ENCODE peak calls at places on chromosomes 2 and 18, in ten cellular contexts. S is right atrium auricular region; K is activated CD4-positive, CD25-positive, alpha-beta regulatory T cell; Y is HFFc6; Q is hippocampal formation; N is upper lobe of right lung; G is activated CD4-positive, alpha-beta T cell treated with anti-CD3 and anti-CD28 coated beads, Interleukin-2, amount 50 U/mL, for 48 hours; O is SHP77; U is NCI-H2081; C is NCI-H748 treated with DMSO at 0.1 percent for 48 hours. T is an unnamed sample.

GRCh38 chr2:86274918-86275275 is 62.5 kb downstream of the REEP1 start:
- DNase-seq in Y (no peak), G (no peak), S (no peak), O (peak; percentile 16), Q (no peak), C (no peak), K (no peak), N (no peak), U (peak; percentile 31), T (peak; percentile 79)

GRCh38 chr2:146135245-146135644 is 1615.3 kb upstream of the ZEB2 start:
- DNase-seq in Y (no peak), C (no peak), O (no peak), U (no peak), G (no peak), Q (no peak), S (no peak), K (no peak), N (no peak), T (no peak)

GRCh38 chr2:200399046-200399445 is 92.6 kb downstream of the SPATS2L start:
- DNase-seq in O (no peak), S (no peak), K (no peak), N (no peak), G (no peak), U (no peak), C (no peak), Q (no peak), Y (peak; percentile 74), T (no peak)

GRCh38 chr2:51760441-51760840 is 728.5 kb upstream of the NRXN1 start:
- DNase-seq in G (no peak), O (no peak), N (no peak), Q (no peak), Y (no peak), S (no peak), C (no peak), U (no peak), K (no peak), T (no peak)

GRCh38 chr2:86788172-86788571 is 2.5 kb downstream of the CD8A start:
- DNase-seq in K (no peak), C (no peak), N (no peak), S (no peak), Y (no peak), G (no peak), U (no peak), O (no peak), Q (peak; percentile 17), T (no peak)

GRCh38 chr18:22882084-22882483 is 51.0 kb upstream of the RBBP8 start:
- DNase-seq in Y (no peak), S (no peak), C (no peak), Q (no peak), G (no peak), N (no peak), K (no peak), U (no peak), O (no peak), T (no peak)

GRCh38 chr2:18440141-18440605 is 120.3 kb downstream of the RDH14 start:
- DNase-seq in U (no peak), N (no peak), Q (no peak), S (no peak), O (no peak), G (no peak), C (no peak), Y (peak; percentile 64), K (no peak), T (no peak)

GRCh38 chr18:2881088-2881487 is 34.3 kb downstream of the EMILIN2 start:
- DNase-seq in S (no peak), G (no peak), Q (no peak), Y (no peak), O (no peak), N (no peak), U (no peak), C (no peak), K (no peak), T (no peak)

GRCh38 chr2:237278593-237278992 is 135.4 kb downstream of the COL6A3 start:
- DNase-seq in G (no peak), Q (no peak), N (no peak), O (no peak), U (no peak), C (no peak), K (no peak), S (peak; percentile 92), Y (peak; percentile 83), T (no peak)

GRCh38 chr18:13379062-13379800 is 160.7 kb downstream of the LDLRAD4 start:
- DNase-seq in Y (no peak), N (no peak), O (no peak), S (peak; percentile 56), C (peak; percentile 39), Q (no peak), K (no peak), U (peak; percentile 39), G (no peak), T (peak; percentile 23)

GRCh38 chr2:7077660-7078278 is 160.6 kb downstream of the RNF144A start:
- DNase-seq in U (no peak), O (no peak), Y (no peak), S (no peak), Q (no peak), N (no peak), G (no peak), K (no peak), C (no peak), T (no peak)

GRCh38 chr2:120346667-120347358 is 877 bp downstream of the INHBB start:
- DNase-seq in K (no peak), N (no peak), Y (peak; percentile 9), C (peak; percentile 4), O (no peak), Q (no peak), U (peak; percentile 54), S (no peak), G (peak; percentile 34), T (no peak)

GRCh38 chr18:74234326-74235171 is 57.2 kb downstream of the CYB5A start:
- DNase-seq in O (no peak), Y (no peak), N (no peak), C (no peak), K (no peak), U (no peak), G (no peak), S (peak; percentile 72), Q (no peak), T (peak; percentile 75)

GRCh38 chr2:110783474-110783873 is 51.1 kb downstream of the ACOXL start:
- DNase-seq in Q (no peak), Y (no peak), U (no peak), G (no peak), K (no peak), C (no peak), O (no peak), S (no peak), N (no peak), T (no peak)

GRCh38 chr2:117989854-117990438 is 23.9 kb downstream of the CCDC93 start:
- DNase-seq in U (no peak), K (no peak), O (no peak), C (no peak), N (no peak), Q (no peak), S (no peak), G (no peak), Y (no peak), T (no peak)

GRCh38 chr18:45731706-45732105 is 7.7 kb downstream of the SLC14A1 start:
- DNase-seq in K (no peak), N (no peak), O (no peak), C (no peak), Q (no peak), Y (no peak), G (no peak), U (no peak), S (no peak), T (no peak)

GRCh38 chr2:121287956-121288355 is 3.0 kb upstream of the TFCP2L1 start:
- DNase-seq in U (no peak), N (no peak), S (peak; percentile 46), O (no peak), K (no peak), Q (no peak), C (no peak), G (no peak), Y (no peak), T (no peak)

GRCh38 chr2:174337337-174338154 is 2.8 kb downstream of the SP9 start:
- DNase-seq in O (no peak), N (no peak), K (no peak), U (peak; percentile 69), C (no peak), Q (no peak), Y (no peak), G (peak; percentile 40), S (no peak), T (no peak)

GRCh38 chr18:7201096-7201495 is 29.8 kb upstream of the LRRC30 start:
- DNase-seq in G (no peak), K (no peak), S (no peak), U (no peak), C (no peak), Q (no peak), O (no peak), N (no peak), Y (no peak), T (no peak)

GRCh38 chr2:75424936-75425619 is 135.7 kb downstream of the EVA1A start:
- DNase-seq in G (no peak), C (no peak), Q (no peak), K (no peak), Y (peak; percentile 19), N (peak; percentile 62), O (no peak), S (no peak), U (no peak), T (no peak)